ENCODE peak calls at places on chromosome 11, in four cellular contexts. G is K562, Q is HepG2, X is H1. B is an unnamed sample.

GRCh38 chr11:68904458-68904847 is 762 bp downstream of the IGHMBP2 start:
- DNase-seq in G (no peak), Q (no peak), X (no peak), B (no peak)

GRCh38 chr11:126317681-126318641 is 14.1 kb downstream of the DCPS start:
- DNase-seq in G (no peak), Q (no peak), X (no peak), B (no peak)

GRCh38 chr11:69836401-69836800 is 17.2 kb upstream of the FGF3 start:
- DNase-seq in G (no peak), Q (no peak), X (no peak), B (no peak)

GRCh38 chr11:43269229-43269928 is 42.4 kb upstream of the API5 start:
- DNase-seq in G (no peak), Q (no peak), X (no peak), B (no peak)

GRCh38 chr11:68043349-68044144 is 4.7 kb downstream of the TCIRG1 start:
- DNase-seq in G (peak; percentile 93), Q (no peak), X (no peak), B (peak; percentile 53)

GRCh38 chr11:11966826-11967668 is 41.4 kb downstream of the DKK3 start:
- DNase-seq in G (peak; percentile 85), Q (peak; percentile 54), X (peak; percentile 58), B (peak; percentile 64)

GRCh38 chr11:46557684-46558151 is 36.1 kb downstream of the AMBRA1 start:
- DNase-seq in G (no peak), Q (peak; percentile 73), X (no peak), B (peak; percentile 67)

GRCh38 chr11:22199243-22199642 is 6.4 kb downstream of the ANO5 start:
- DNase-seq in G (no peak), Q (no peak), X (no peak), B (no peak)

GRCh38 chr11:104968856-104969776 is 742 bp upstream of the CASP4 start:
- DNase-seq in G (no peak), Q (peak; percentile 50), X (peak; percentile 21), B (no peak)

GRCh38 chr11:68610452-68611116 is 73.8 kb upstream of the GAL start:
- DNase-seq in G (no peak), Q (no peak), X (no peak), B (peak; percentile 14)

GRCh38 chr11:47247502-47247901 is 1.1 kb downstream of the ACP2 start:
- DNase-seq in G (no peak), Q (no peak), X (no peak), B (no peak)

GRCh38 chr11:111331711-111332479 is 33.5 kb downstream of the POU2AF3 start:
- DNase-seq in G (no peak), Q (no peak), X (no peak), B (no peak)

GRCh38 chr11:124070906-124071621 is 29.9 kb upstream of the OR10G7 start:
- DNase-seq in G (peak; percentile 49), Q (peak; percentile 54), X (peak; percentile 74), B (peak; percentile 10)

GRCh38 chr11:113184498-113184897 is 129.9 kb upstream of the TTC12 start:
- DNase-seq in G (no peak), Q (peak; percentile 35), X (no peak), B (peak; percentile 46)

GRCh38 chr11:126992065-126992803 is 8.3 kb downstream of the KIRREL3 start:
- DNase-seq in G (no peak), Q (no peak), X (no peak), B (peak; percentile 86)

GRCh38 chr11:73625690-73626318 is 20.6 kb upstream of the PLEKHB1 start:
- DNase-seq in G (peak; percentile 83), Q (peak; percentile 59), X (peak; percentile 39), B (peak; percentile 74)

DNA sequence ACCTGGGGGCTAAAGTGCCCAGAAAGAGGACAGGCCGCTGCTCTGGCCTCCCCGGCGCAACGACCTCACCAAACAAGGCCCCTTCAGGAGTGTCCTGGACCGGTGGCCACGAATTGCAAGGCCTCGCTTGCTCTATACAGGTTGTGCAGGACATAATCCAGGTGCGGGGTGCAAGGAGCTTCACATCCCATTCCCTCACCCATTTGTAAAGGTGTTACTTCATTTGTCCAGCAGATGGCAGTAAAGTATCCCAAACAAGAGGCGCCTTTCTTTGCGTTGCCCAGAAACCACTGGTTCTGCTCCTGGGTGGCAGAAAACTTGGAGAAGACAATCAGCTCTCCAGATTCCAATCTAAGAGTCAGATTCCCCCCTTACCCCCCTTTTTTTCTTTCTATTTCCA is 35.9 kb upstream of the PRDM11 start:
- DNase-seq in G (peak; percentile 70), Q (peak; percentile 72), X (no peak), B (peak; percentile 78)
- TF ChIP-seq PHF8 in G (no peak), Q (no peak), X (no peak), B (no peak)

GRCh38 chr11:122681731-122682130 is 26.2 kb downstream of the UBASH3B start:
- DNase-seq in G (no peak), Q (no peak), X (no peak), B (peak; percentile 38)
- TF ChIP-seq PHF8 in G (no peak), Q (no peak), X (no peak), B (no peak)

DNA sequence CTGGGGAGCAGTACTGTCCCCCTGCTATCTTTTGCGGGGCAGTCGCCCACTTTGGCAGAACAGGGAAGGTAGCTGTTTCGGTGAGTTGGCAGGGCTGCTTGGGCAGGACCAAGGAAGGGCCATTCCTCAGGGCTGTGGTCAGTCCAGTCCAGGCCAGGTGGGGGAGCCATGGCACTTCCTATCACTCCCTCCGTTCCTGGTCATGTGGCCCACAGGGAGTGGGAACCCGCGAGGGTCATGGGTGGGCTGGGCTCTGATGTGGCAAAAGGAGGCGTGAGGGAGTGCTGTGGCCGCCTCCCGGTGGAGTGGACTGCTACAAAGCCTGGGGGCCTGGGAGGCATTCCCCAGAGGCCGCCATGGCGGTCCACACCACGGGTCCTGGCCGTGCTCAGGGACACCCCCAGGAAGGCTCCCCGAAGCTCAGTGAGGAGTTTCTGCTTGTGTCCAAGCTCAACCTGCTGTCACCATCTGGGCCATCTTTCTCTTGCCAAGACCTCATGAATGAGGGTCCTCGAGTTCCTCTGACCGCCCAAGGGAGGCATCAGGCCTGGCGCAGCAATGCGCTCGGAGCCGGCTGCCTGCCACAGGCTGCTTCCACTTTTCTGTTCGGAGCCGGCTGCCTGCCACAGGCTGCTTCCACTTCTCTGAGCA is 11.9 kb downstream of the CHID1 start:
- DNase-seq in G (no peak), Q (peak; percentile 23), X (no peak), B (no peak)
- TF ChIP-seq PHF8 in G (no peak), Q (no peak), X (no peak), B (no peak)

GRCh38 chr11:109605006-109605405 is 183.0 kb downstream of the C11orf87 start:
- DNase-seq in G (no peak), Q (no peak), X (no peak), B (no peak)
- TF ChIP-seq PHF8 in G (no peak), Q (no peak), X (no peak), B (no peak)

GRCh38 chr11:70851907-70852306 is 400.5 kb downstream of the SHANK2 start:
- DNase-seq in G (no peak), Q (no peak), X (no peak), B (no peak)
- TF ChIP-seq PHF8 in G (no peak), Q (no peak), X (no peak), B (no peak)

GRCh38 chr11:61671527-61671926 is 8.7 kb upstream of the DAGLA start:
- DNase-seq in G (no peak), Q (peak; percentile 85), X (no peak), B (peak; percentile 51)
- TF ChIP-seq PHF8 in G (no peak), Q (no peak), X (no peak), B (no peak)

GRCh38 chr11:252666-253065 is 15.9 kb downstream of the PSMD13 start:
- DNase-seq in G (no peak), Q (no peak), X (no peak), B (no peak)

GRCh38 chr11:250274-250673 is 13.5 kb downstream of the PSMD13 start:
- DNase-seq in G (no peak), Q (no peak), X (no peak), B (no peak)

GRCh38 chr11:251550-251949 is 14.8 kb downstream of the PSMD13 start:
- DNase-seq in G (peak; percentile 53), Q (no peak), X (no peak), B (no peak)

GRCh38 chr11:249062-249461 is 12.3 kb downstream of the PSMD13 start:
- DNase-seq in G (no peak), Q (no peak), X (no peak), B (no peak)

GRCh38 chr11:250740-251299 is 14.0 kb downstream of the PSMD13 start:
- DNase-seq in G (peak; percentile 59), Q (no peak), X (peak; percentile 51), B (peak; percentile 30)
- TF ChIP-seq PHF8 in G (no peak), Q (no peak), X (no peak), B (no peak)

GRCh38 chr11:623349-623869 is 1.3 kb downstream of the CDHR5 start:
- DNase-seq in G (no peak), Q (no peak), X (no peak), B (no peak)
- TF ChIP-seq PHF8 in G (no peak), Q (no peak), X (no peak), B (no peak)

GRCh38 chr11:87181143-87181542 is 143.4 kb downstream of the TMEM135 start:
- DNase-seq in G (no peak), Q (no peak), X (no peak), B (no peak)
- TF ChIP-seq PHF8 in G (no peak), Q (no peak), X (no peak), B (no peak)